ENCODE peak calls at places on chromosomes 6 and 20, in ten cellular contexts. M is endothelial cell; Q is CD8-positive, alpha-beta T cell; J is heart left ventricle; I is breast epithelium; K is BE2C; C is esophagus muscularis mucosa; W is GM23338; D is AG10803; T is type B pancreatic cell. L is an unnamed sample.

GRCh38 chr20:18645851-18646250 is 58.0 kb downstream of the DTD1 start:
- DNase-seq in I (no peak), D (peak), Q (no peak), T (no peak), C (no peak), J (no peak), W (peak), M (no peak), K (no peak), L (no peak)

GRCh38 chr6:158040051-158040803 is 58.6 kb downstream of the SYNJ2 start:
- DNase-seq in W (no peak), Q (no peak), I (no peak), M (no peak), J (no peak), D (peak), C (no peak), K (peak), T (no peak), L (peak)

GRCh38 chr20:61289166-61289565 is 37.1 kb downstream of the CDH4 start:
- DNase-seq in C (no peak), I (no peak), D (no peak), J (no peak), T (no peak), K (no peak), M (no peak), Q (no peak), W (no peak), L (no peak)

GRCh38 chr20:58612021-58612700 is 38.9 kb upstream of the STX16 start:
- DNase-seq in J (no peak), D (no peak), M (no peak), K (no peak), Q (no peak), I (no peak), W (no peak), C (no peak), T (no peak), L (no peak)

GRCh38 chr6:25404693-25405169 is 125.6 kb downstream of the CARMIL1 start:
- DNase-seq in J (no peak), I (no peak), Q (peak), K (no peak), T (no peak), C (no peak), D (no peak), W (no peak), M (no peak), L (peak)

GRCh38 chr20:63896136-63896890 is 1.4 kb downstream of the DNAJC5 start:
- DNase-seq in K (no peak), Q (no peak), M (no peak), I (no peak), W (peak), D (peak), T (no peak), C (no peak), J (peak), L (peak)

GRCh38 chr6:58419321-58419720 is 1101.9 kb downstream of the PRIM2 start:
- DNase-seq in M (no peak), D (no peak), I (no peak), T (no peak), J (no peak), K (no peak), W (no peak), C (no peak), Q (no peak), L (no peak)

GRCh38 chr20:40844285-40844684 is 155.2 kb upstream of the MAFB start:
- DNase-seq in I (no peak), Q (no peak), K (no peak), T (no peak), M (no peak), W (no peak), D (no peak), C (no peak), J (no peak), L (no peak)

GRCh38 chr20:54132612-54133433 is 41.0 kb downstream of the CYP24A1 start:
- DNase-seq in C (no peak), W (peak), M (no peak), Q (no peak), J (no peak), I (peak), K (no peak), D (peak), T (no peak), L (no peak)

GRCh38 chr6:140879861-140880260 is 1252.9 kb upstream of the GJE1 start:
- DNase-seq in M (no peak), J (no peak), T (no peak), C (no peak), I (no peak), K (no peak), W (no peak), D (peak), Q (no peak), L (no peak)

GRCh38 chr6:163147988-163148387 is 266.5 kb upstream of the QKI start:
- DNase-seq in D (no peak), Q (no peak), M (no peak), J (no peak), W (peak), K (no peak), T (no peak), I (no peak), C (no peak), L (no peak)

GRCh38 chr6:34358389-34358906 is 34.0 kb downstream of the NUDT3 start:
- DNase-seq in C (no peak), J (no peak), Q (no peak), T (no peak), I (no peak), K (peak), D (peak), W (no peak), M (no peak), L (no peak)

GRCh38 chr6:125749864-125750691 is 646 bp downstream of the HEY2 start:
- DNase-seq in M (peak), J (peak), D (no peak), Q (no peak), T (no peak), C (no peak), W (peak), I (no peak), K (no peak), L (no peak)
- TF ChIP-seq CTCF in M (no peak), J (no peak), D (no peak), Q (no peak), T (no peak), C (no peak), W (no peak), I (no peak), K (no peak), L (no peak)

GRCh38 chr20:20051767-20052073 is 546 bp downstream of the CRNKL1 start:
- DNase-seq in C (no peak), K (no peak), J (no peak), M (no peak), D (no peak), W (no peak), I (no peak), T (no peak), Q (no peak), L (no peak)

DNA sequence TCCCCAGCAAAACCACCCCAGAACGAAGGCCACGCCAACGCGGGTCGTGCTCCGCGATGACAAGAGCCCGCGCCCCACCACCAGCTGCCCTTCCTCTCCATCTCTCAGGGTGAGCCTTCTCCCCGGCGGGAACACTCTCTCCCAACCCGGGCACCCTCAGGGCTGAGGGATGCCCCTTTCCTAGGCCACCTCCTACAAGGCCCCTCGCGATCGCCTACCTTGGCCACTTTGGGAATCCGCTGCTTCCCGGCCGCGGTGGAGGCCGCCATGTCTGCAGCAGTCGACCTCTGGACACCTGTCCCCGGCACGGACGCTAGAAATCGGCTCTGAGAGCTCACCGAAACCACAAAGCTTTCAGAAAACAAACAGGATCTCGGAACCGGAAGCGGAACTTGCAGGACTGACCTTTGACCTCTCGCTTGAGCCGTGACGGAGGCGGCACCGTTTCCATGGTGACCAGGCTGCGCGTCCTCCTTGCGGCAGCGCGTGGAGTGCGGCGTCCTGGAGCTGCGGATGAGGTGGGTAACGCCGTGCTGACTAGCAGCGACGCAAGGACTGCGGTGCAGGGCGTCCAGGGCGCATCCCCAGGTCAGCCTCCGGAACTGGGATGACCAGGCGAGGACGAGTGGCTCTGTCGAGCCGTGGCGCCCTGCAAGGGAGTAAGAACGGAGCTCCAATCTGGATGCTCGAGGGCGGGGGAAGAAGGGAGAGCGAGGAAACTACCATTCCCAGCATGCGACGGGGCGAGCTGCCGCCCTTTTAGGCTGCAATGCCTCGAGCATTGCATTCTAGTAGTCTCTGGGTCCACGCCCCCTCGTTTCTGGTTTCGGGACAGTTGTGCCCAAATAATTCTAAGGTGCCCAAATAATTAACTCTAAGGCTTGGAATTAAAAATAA is at the start of the genes CFAP61 and CRNKL1:
- DNase-seq in W (peak), T (peak), C (peak), Q (peak), I (peak), K (peak), M (peak), D (peak), J (peak), L (peak)
- TF ChIP-seq CTCF in W (no peak), T (peak), C (no peak), Q (no peak), I (peak), K (peak), M (no peak), D (peak), J (no peak), L (no peak)

GRCh38 chr20:62708591-62709536 is at the start of gene NTSR1:
- DNase-seq in J (no peak), Q (no peak), K (no peak), M (peak), I (no peak), T (no peak), D (no peak), W (peak), C (no peak), L (no peak)
- TF ChIP-seq CTCF in J (no peak), Q (no peak), K (no peak), M (no peak), I (no peak), T (no peak), D (no peak), W (no peak), C (no peak), L (no peak)

GRCh38 chr6:70956191-70956450 is 739 bp downstream of the B3GAT2 start:
- DNase-seq in M (no peak), C (no peak), J (no peak), W (no peak), K (no peak), D (no peak), I (no peak), Q (no peak), T (no peak), L (no peak)
- TF ChIP-seq CTCF in M (peak), C (no peak), J (peak), W (no peak), K (no peak), D (no peak), I (peak), Q (peak), T (peak), L (no peak)

L was measured in GM13976.